ENCODE peak calls at places on chromosomes 13 and 19, in five cellular contexts. One of them, this sample, is unnamed.

GRCh38 chr13:45851171-45851889 is at the start of gene SIAH3:
- DNase-seq in AG04450: no peak
- DNase-seq in hypothalamus: no peak
- DNase-seq in kidney glomerular epithelial cell: peak
- DNase-seq in left colon: no peak
- DNase-seq in this sample: no peak

GRCh38 chr13:73754727-73755292 is 379.4 kb downstream of the KLF12 start:
- DNase-seq in AG04450: peak
- DNase-seq in hypothalamus: no peak
- DNase-seq in kidney glomerular epithelial cell: peak
- DNase-seq in left colon: no peak
- DNase-seq in this sample: peak

GRCh38 chr13:69704311-69704710 is 403.3 kb upstream of the ATXN8OS start:
- DNase-seq in AG04450: no peak
- DNase-seq in hypothalamus: no peak
- DNase-seq in kidney glomerular epithelial cell: peak
- DNase-seq in left colon: no peak
- DNase-seq in this sample: no peak

GRCh38 chr13:24619302-24619701 is 60.9 kb upstream of the ATP12A start:
- DNase-seq in AG04450: no peak
- DNase-seq in hypothalamus: no peak
- DNase-seq in kidney glomerular epithelial cell: no peak
- DNase-seq in left colon: no peak
- DNase-seq in this sample: no peak

GRCh38 chr13:39918837-39919236 is 263.4 kb downstream of the COG6 start:
- DNase-seq in AG04450: no peak
- DNase-seq in hypothalamus: no peak
- DNase-seq in kidney glomerular epithelial cell: no peak
- DNase-seq in left colon: no peak
- DNase-seq in this sample: no peak

GRCh38 chr19:38702278-38702677 is 42.0 kb downstream of the CAPN12 start:
- DNase-seq in AG04450: no peak
- DNase-seq in hypothalamus: no peak
- DNase-seq in kidney glomerular epithelial cell: no peak
- DNase-seq in left colon: no peak
- DNase-seq in this sample: no peak

GRCh38 chr19:8212212-8212611 is 3.0 kb downstream of the CERS4 start:
- DNase-seq in AG04450: no peak
- DNase-seq in hypothalamus: no peak
- DNase-seq in kidney glomerular epithelial cell: no peak
- DNase-seq in left colon: no peak
- DNase-seq in this sample: no peak

GRCh38 chr19:54312436-54313362 is at the start of gene LILRA5:
- DNase-seq in AG04450: no peak
- DNase-seq in hypothalamus: no peak
- DNase-seq in kidney glomerular epithelial cell: no peak
- DNase-seq in left colon: no peak
- DNase-seq in this sample: no peak

GRCh38 chr19:19262190-19263057 is 10.7 kb downstream of the TM6SF2 start:
- DNase-seq in AG04450: no peak
- DNase-seq in hypothalamus: no peak
- DNase-seq in kidney glomerular epithelial cell: no peak
- DNase-seq in left colon: no peak
- DNase-seq in this sample: no peak

GRCh38 chr13:33537691-33538090 is 252.1 kb upstream of the STARD13 start:
- DNase-seq in AG04450: no peak
- DNase-seq in hypothalamus: no peak
- DNase-seq in kidney glomerular epithelial cell: no peak
- DNase-seq in left colon: no peak
- DNase-seq in this sample: no peak

GRCh38 chr13:19695829-19696228 is 62.4 kb downstream of the MPHOSPH8 start:
- DNase-seq in AG04450: no peak
- DNase-seq in hypothalamus: no peak
- DNase-seq in kidney glomerular epithelial cell: no peak
- DNase-seq in left colon: no peak
- DNase-seq in this sample: no peak

GRCh38 chr19:58543826-58544590 is at the start of gene TRIM28:
- DNase-seq in AG04450: peak
- DNase-seq in hypothalamus: no peak
- DNase-seq in kidney glomerular epithelial cell: no peak
- DNase-seq in left colon: peak
- DNase-seq in this sample: peak

GRCh38 chr13:46389985-46390384 is 2.9 kb upstream of the RUBCNL start:
- DNase-seq in AG04450: no peak
- DNase-seq in hypothalamus: peak
- DNase-seq in kidney glomerular epithelial cell: peak
- DNase-seq in left colon: peak
- DNase-seq in this sample: no peak

GRCh38 chr13:87923713-87924112 is 252.5 kb downstream of the SLITRK5 start:
- DNase-seq in AG04450: no peak
- DNase-seq in hypothalamus: no peak
- DNase-seq in kidney glomerular epithelial cell: no peak
- DNase-seq in left colon: no peak
- DNase-seq in this sample: no peak

GRCh38 chr13:25811506-25811905 is 240.3 kb downstream of the SHISA2 start:
- DNase-seq in AG04450: no peak
- DNase-seq in hypothalamus: no peak
- DNase-seq in kidney glomerular epithelial cell: no peak
- DNase-seq in left colon: no peak
- DNase-seq in this sample: no peak

GRCh38 chr19:30362156-30362754 is 9.9 kb upstream of the ZNF536 start:
- DNase-seq in AG04450: no peak
- DNase-seq in hypothalamus: no peak
- DNase-seq in kidney glomerular epithelial cell: no peak
- DNase-seq in left colon: no peak
- DNase-seq in this sample: no peak

GRCh38 chr13:106007156-106007555 is 528.3 kb downstream of the EFNB2 start:
- DNase-seq in AG04450: no peak
- DNase-seq in hypothalamus: no peak
- DNase-seq in kidney glomerular epithelial cell: no peak
- DNase-seq in left colon: no peak
- DNase-seq in this sample: no peak

GRCh38 chr19:49875801-49876421 is 1.2 kb downstream of the AKT1S1 start:
- DNase-seq in AG04450: no peak
- DNase-seq in hypothalamus: peak
- DNase-seq in kidney glomerular epithelial cell: peak
- DNase-seq in left colon: peak
- DNase-seq in this sample: no peak

GRCh38 chr13:29572575-29572974 is 22.9 kb downstream of the SLC7A1 start:
- DNase-seq in AG04450: no peak
- DNase-seq in hypothalamus: no peak
- DNase-seq in kidney glomerular epithelial cell: no peak
- DNase-seq in left colon: peak
- DNase-seq in this sample: no peak

This sample was measured in pulmonary artery endothelial cell.